ENCODE peak calls at places on chromosomes 4 and X, in ten cellular contexts. K is bronchial epithelial cell, H is type B pancreatic cell, Y is dorsolateral prefrontal cortex, X is HFF-Myc, V is Panc1, Z is WERI-Rb-1, J is left ventricle myocardium inferior, L is right atrium auricular region, T is stomach. B is an unnamed sample.

GRCh38 chrX:41333744-41333993 is 293 bp upstream of the DDX3X start:
- DNase-seq in J (no peak), K (peak), T (no peak), Y (no peak), H (no peak), L (no peak), V (peak), Z (no peak), X (peak), B (peak)

GRCh38 chr4:56118055-56118454 is 169.3 kb downstream of the CEP135 start:
- DNase-seq in Z (peak), T (no peak), K (no peak), X (no peak), L (no peak), J (no peak), H (no peak), Y (no peak), V (no peak), B (no peak)

GRCh38 chr4:113209652-113210320 is 160.3 kb downstream of the ANK2 start:
- DNase-seq in Y (no peak), K (no peak), L (no peak), V (no peak), X (no peak), Z (no peak), T (no peak), H (no peak), J (no peak), B (no peak)

GRCh38 chrX:140923118-140923517 is 79.3 kb upstream of the SPANXB1 start:
- DNase-seq in V (no peak), K (no peak), H (no peak), X (no peak), Z (no peak), T (no peak), Y (no peak), L (no peak), J (no peak), B (no peak)

GRCh38 chr4:168540865-168541607 is 44.2 kb downstream of the PALLD start:
- DNase-seq in K (peak), X (no peak), Z (no peak), L (no peak), T (no peak), V (no peak), H (no peak), J (no peak), Y (no peak), B (no peak)

GRCh38 chr4:181224826-181225225 is 1018.4 kb upstream of the TENM3 start:
- DNase-seq in V (no peak), L (no peak), K (no peak), Y (no peak), X (no peak), T (no peak), H (no peak), J (no peak), Z (no peak), B (no peak)

GRCh38 chrX:105191878-105192277 is 28.6 kb downstream of the TEX13A start:
- DNase-seq in V (peak), J (no peak), L (no peak), K (peak), T (no peak), Z (peak), Y (no peak), H (no peak), X (no peak), B (no peak)

GRCh38 chr4:184398741-184399504 is 75.4 kb downstream of the IRF2 start:
- DNase-seq in J (no peak), V (no peak), H (no peak), X (no peak), T (no peak), Z (no peak), K (no peak), Y (no peak), L (no peak), B (no peak)

GRCh38 chr4:52894408-52894807 is 32.3 kb downstream of the RASL11B start:
- DNase-seq in K (no peak), X (peak), Z (no peak), V (no peak), Y (no peak), L (no peak), H (no peak), T (no peak), J (no peak), B (peak)

GRCh38 chrX:129759576-129760061 is 20.1 kb upstream of the SASH3 start:
- DNase-seq in H (no peak), T (peak), L (no peak), Y (peak), Z (no peak), X (no peak), V (no peak), J (no peak), K (peak), B (peak)

GRCh38 chrX:17591741-17592110 is 145.6 kb upstream of the SCML1 start:
- DNase-seq in K (peak), Z (no peak), V (no peak), H (no peak), J (no peak), Y (no peak), T (no peak), L (no peak), X (no peak), B (peak)

GRCh38 chr4:123653211-123653610 is 256.6 kb downstream of the SPRY1 start:
- DNase-seq in Y (no peak), J (no peak), L (no peak), Z (no peak), X (no peak), V (no peak), T (no peak), K (no peak), H (no peak), B (no peak)

GRCh38 chr4:139523076-139523475 is 32.9 kb downstream of the SETD7 start:
- DNase-seq in H (no peak), L (no peak), J (peak), Z (no peak), T (peak), V (no peak), Y (no peak), K (peak), X (no peak), B (no peak)

GRCh38 chr4:142480244-142480643 is 365.9 kb downstream of the INPP4B start:
- DNase-seq in K (peak), L (no peak), X (peak), T (no peak), H (no peak), J (no peak), Y (no peak), V (no peak), Z (no peak), B (no peak)

GRCh38 chr4:138181288-138181687 is 60.9 kb downstream of the SLC7A11 start:
- DNase-seq in Y (peak), Z (peak), L (no peak), X (no peak), J (peak), H (no peak), T (no peak), K (no peak), V (no peak), B (no peak)

GRCh38 chr4:14539246-14539645 is 463.0 kb upstream of the CPEB2 start:
- DNase-seq in H (no peak), Y (no peak), T (no peak), X (no peak), Z (no peak), L (no peak), J (no peak), K (peak), V (no peak), B (no peak)

GRCh38 chr4:123832173-123833026 is 435.8 kb downstream of the SPRY1 start:
- DNase-seq in J (peak), V (peak), X (peak), Y (no peak), T (no peak), Z (no peak), K (peak), H (no peak), L (peak), B (no peak)

GRCh38 chr4:186621959-186622553 is 66.7 kb upstream of the MTNR1A start:
- DNase-seq in K (no peak), Y (no peak), Z (no peak), V (no peak), L (no peak), T (no peak), X (peak), H (no peak), J (no peak), B (no peak)

DNA sequence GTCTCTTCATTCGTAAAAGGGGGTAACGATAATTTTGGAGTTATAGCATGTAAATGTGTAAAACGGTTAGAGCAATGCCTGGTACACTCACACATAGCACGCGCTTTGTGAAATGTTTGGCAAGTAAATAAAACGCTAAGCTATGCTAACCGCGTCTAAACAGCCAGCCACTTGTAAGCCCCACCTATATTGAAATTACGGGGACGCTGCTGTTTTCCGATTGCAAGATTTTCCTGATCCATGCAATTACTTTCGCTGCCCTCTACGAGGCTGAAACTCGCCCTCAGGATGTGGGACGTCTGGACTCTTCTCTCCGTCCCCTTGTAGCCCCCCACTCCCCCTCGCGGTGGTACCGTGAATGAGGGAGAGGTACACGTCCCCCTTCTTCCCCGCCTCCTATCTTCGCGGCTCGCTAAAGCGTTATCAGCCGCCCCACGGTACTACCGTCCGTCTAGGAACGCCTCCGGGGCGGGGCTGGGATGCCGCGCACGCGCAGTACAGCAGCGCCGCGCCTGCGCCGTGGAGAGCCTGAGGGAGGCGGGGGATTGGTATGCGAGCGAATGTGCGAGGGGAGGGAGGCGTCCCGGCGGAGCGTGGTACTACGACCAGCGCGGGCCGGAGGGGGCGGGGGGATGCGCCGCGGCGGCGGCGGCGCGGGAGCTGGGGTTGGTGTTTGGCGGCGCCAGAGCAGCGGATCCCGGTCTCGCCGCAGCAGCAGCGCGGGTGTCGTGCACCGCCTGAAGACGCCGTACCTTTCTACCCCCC is at the start of gene STIM2:
- DNase-seq in X (peak), J (peak), L (peak), Y (peak), K (peak), Z (peak), T (peak), H (peak), V (peak), B (peak)
- TF ChIP-seq CTCF in X (peak), J (peak), L (no peak), Y (no peak), K (no peak), Z (peak), T (peak), H (peak), V (peak), B (peak)

DNA sequence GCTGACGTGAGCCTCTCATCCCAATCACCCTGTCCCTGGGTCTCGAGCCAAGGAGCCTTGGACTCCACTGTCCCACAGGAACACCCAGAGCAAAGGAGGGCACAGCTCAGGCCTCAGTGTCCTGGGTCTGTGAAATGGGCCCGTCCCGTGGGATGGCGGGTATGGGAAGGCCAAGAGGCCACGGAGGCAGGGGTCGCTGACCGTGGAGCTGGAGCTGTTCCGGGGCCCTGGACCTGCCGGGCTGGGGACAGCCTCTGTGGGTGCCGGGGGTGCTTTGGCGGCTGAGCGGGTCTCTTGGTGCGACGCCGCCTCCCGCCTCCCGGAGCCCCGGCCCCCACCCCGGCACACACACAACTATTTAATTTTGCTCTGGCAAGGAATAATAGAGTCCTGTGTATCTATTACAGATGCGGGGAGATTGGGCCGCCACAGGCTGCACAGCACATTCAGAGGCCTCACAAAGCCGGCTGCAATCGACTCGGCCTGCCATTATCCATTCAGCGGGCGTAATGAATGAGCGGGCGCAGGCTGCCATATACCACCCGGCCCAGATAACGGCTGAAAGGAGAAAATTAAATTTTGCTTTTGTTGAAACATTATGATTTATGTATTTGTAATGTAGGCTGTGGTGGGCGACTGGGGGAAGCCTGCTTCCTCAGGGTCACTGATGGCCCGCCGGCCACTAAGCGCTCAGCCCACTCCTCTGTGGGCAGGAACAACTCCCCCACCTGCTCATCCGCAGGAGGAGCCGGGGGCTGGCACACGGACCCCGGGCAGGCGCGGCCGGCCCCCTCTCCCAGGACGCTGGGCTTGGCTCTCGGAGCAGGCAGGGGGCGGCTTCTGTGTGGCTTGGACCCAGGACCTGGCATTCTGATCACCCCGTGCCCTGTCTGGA is 84.0 kb upstream of the NKX1-1 start:
- DNase-seq in H (no peak), V (no peak), Y (no peak), J (no peak), T (no peak), Z (no peak), X (no peak), L (no peak), K (no peak), B (no peak)
- TF ChIP-seq CTCF in H (no peak), V (no peak), Y (no peak), J (no peak), T (no peak), Z (no peak), X (no peak), L (no peak), K (no peak), B (no peak)

GRCh38 chr4:87130482-87130881 is 89.9 kb downstream of the KLHL8 start:
- DNase-seq in J (no peak), V (no peak), L (no peak), Y (no peak), T (no peak), Z (no peak), K (no peak), H (no peak), X (no peak), B (no peak)
- TF ChIP-seq CTCF in J (no peak), V (no peak), L (no peak), Y (no peak), T (no peak), Z (no peak), K (no peak), H (no peak), X (no peak), B (no peak)

DNA sequence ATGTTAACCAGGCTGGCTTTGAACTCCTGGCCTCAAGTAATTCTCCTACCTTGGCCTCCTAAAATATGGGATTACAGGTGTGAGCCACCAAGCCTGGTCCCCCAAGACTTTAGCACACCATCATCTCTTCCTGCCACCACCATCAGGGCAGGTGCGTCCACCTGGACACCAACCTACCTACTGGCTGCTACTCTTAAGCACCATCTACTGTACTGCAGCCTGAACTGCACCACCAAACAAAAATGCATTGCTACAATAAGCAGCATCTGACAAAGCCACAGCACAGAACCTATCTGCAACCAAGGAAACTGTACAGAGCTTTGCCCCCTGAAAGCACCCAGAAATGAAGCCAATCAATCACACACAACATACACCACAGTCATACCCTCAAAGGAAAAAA is 139.7 kb downstream of the EFHC2 start:
- DNase-seq in T (no peak), V (no peak), K (no peak), Z (peak), L (no peak), H (no peak), X (no peak), Y (no peak), J (no peak), B (no peak)
- TF ChIP-seq CTCF in T (no peak), V (peak), K (peak), Z (peak), L (no peak), H (no peak), X (no peak), Y (no peak), J (no peak), B (no peak)

GRCh38 chrX:110228453-110228852 is 89.4 kb downstream of the AMMECR1 start:
- DNase-seq in Y (no peak), X (no peak), K (no peak), L (no peak), Z (no peak), T (no peak), V (no peak), J (no peak), H (no peak), B (no peak)
- TF ChIP-seq CTCF in Y (no peak), X (no peak), K (no peak), L (no peak), Z (no peak), T (no peak), V (no peak), J (no peak), H (no peak), B (no peak)

B was measured in activated CD8-positive, alpha-beta T cell treated with anti-CD3 and anti-CD28 coated beads for 36 hours.